ENCODE peak calls at places on chromosomes 3 and 15, in nine cellular contexts. One of them, this sample, is unnamed.

GRCh38 chr15:79370716-79371115 is 59.8 kb downstream of the TMED3 start:
- DNase-seq in iPS DF 19.7: no peak
- DNase-seq in activated T-helper 1 cell treated with Interleukin-2 at 50 U/mL for 16 hours: no peak
- DNase-seq in AML-193: no peak
- DNase-seq in effector memory CD4-positive, alpha-beta T cell: no peak
- DNase-seq in A549: no peak
- DNase-seq in LHCN-M2: peak; percentile 11
- DNase-seq in stimulated activated CD8-positive, alpha-beta memory T cell treated with anti-CD3 and anti-CD28 coated beads, Interleukin-12 subunit alpha, Interleukin-12 subunit beta, amount 100 ng/mL, for 4 hours: no peak
- DNase-seq in neural crest cell: no peak
- DNase-seq in this sample: peak; percentile 46

GRCh38 chr3:33064929-33065328 is 32.0 kb downstream of the GLB1 start:
- DNase-seq in neural crest cell: no peak
- DNase-seq in effector memory CD4-positive, alpha-beta T cell: no peak
- DNase-seq in activated T-helper 1 cell treated with Interleukin-2 at 50 U/mL for 16 hours: no peak
- DNase-seq in stimulated activated CD8-positive, alpha-beta memory T cell treated with anti-CD3 and anti-CD28 coated beads, Interleukin-12 subunit alpha, Interleukin-12 subunit beta, amount 100 ng/mL, for 4 hours: no peak
- DNase-seq in AML-193: no peak
- DNase-seq in A549: peak; percentile 10
- DNase-seq in iPS DF 19.7: no peak
- DNase-seq in LHCN-M2: no peak
- DNase-seq in this sample: no peak

GRCh38 chr15:31254431-31255175 is 72.0 kb upstream of the KLF13 start:
- DNase-seq in LHCN-M2: peak; percentile 82
- DNase-seq in iPS DF 19.7: no peak
- DNase-seq in neural crest cell: no peak
- DNase-seq in stimulated activated CD8-positive, alpha-beta memory T cell treated with anti-CD3 and anti-CD28 coated beads, Interleukin-12 subunit alpha, Interleukin-12 subunit beta, amount 100 ng/mL, for 4 hours: no peak
- DNase-seq in activated T-helper 1 cell treated with Interleukin-2 at 50 U/mL for 16 hours: no peak
- DNase-seq in AML-193: no peak
- DNase-seq in A549: no peak
- DNase-seq in effector memory CD4-positive, alpha-beta T cell: no peak
- DNase-seq in this sample: no peak

GRCh38 chr15:77295446-77295845 is 124.5 kb downstream of the PEAK1 start:
- DNase-seq in activated T-helper 1 cell treated with Interleukin-2 at 50 U/mL for 16 hours: no peak
- DNase-seq in neural crest cell: no peak
- DNase-seq in effector memory CD4-positive, alpha-beta T cell: no peak
- DNase-seq in AML-193: no peak
- DNase-seq in stimulated activated CD8-positive, alpha-beta memory T cell treated with anti-CD3 and anti-CD28 coated beads, Interleukin-12 subunit alpha, Interleukin-12 subunit beta, amount 100 ng/mL, for 4 hours: no peak
- DNase-seq in LHCN-M2: no peak
- DNase-seq in iPS DF 19.7: no peak
- DNase-seq in A549: no peak
- DNase-seq in this sample: no peak

GRCh38 chr3:136958931-136959330 is 1.1 kb downstream of the IL20RB start:
- DNase-seq in LHCN-M2: peak; percentile 31
- DNase-seq in activated T-helper 1 cell treated with Interleukin-2 at 50 U/mL for 16 hours: no peak
- DNase-seq in neural crest cell: no peak
- DNase-seq in iPS DF 19.7: no peak
- DNase-seq in effector memory CD4-positive, alpha-beta T cell: no peak
- DNase-seq in A549: no peak
- DNase-seq in stimulated activated CD8-positive, alpha-beta memory T cell treated with anti-CD3 and anti-CD28 coated beads, Interleukin-12 subunit alpha, Interleukin-12 subunit beta, amount 100 ng/mL, for 4 hours: no peak
- DNase-seq in AML-193: no peak
- DNase-seq in this sample: no peak

GRCh38 chr3:120093119-120093922 is 926 bp downstream of the GSK3B start:
- DNase-seq in AML-193: peak; percentile 57
- DNase-seq in effector memory CD4-positive, alpha-beta T cell: no peak
- DNase-seq in iPS DF 19.7: peak; percentile 60
- DNase-seq in A549: peak; percentile 93
- DNase-seq in neural crest cell: no peak
- DNase-seq in LHCN-M2: peak; percentile 84
- DNase-seq in activated T-helper 1 cell treated with Interleukin-2 at 50 U/mL for 16 hours: no peak
- DNase-seq in stimulated activated CD8-positive, alpha-beta memory T cell treated with anti-CD3 and anti-CD28 coated beads, Interleukin-12 subunit alpha, Interleukin-12 subunit beta, amount 100 ng/mL, for 4 hours: no peak
- DNase-seq in this sample: peak; percentile 72

GRCh38 chr3:119297169-119297568 is 3.0 kb downstream of the ARHGAP31 start:
- DNase-seq in activated T-helper 1 cell treated with Interleukin-2 at 50 U/mL for 16 hours: no peak
- DNase-seq in LHCN-M2: no peak
- DNase-seq in stimulated activated CD8-positive, alpha-beta memory T cell treated with anti-CD3 and anti-CD28 coated beads, Interleukin-12 subunit alpha, Interleukin-12 subunit beta, amount 100 ng/mL, for 4 hours: no peak
- DNase-seq in A549: no peak
- DNase-seq in AML-193: no peak
- DNase-seq in neural crest cell: no peak
- DNase-seq in effector memory CD4-positive, alpha-beta T cell: no peak
- DNase-seq in iPS DF 19.7: no peak
- DNase-seq in this sample: no peak

GRCh38 chr3:11835028-11835639 is 11.6 kb downstream of the TAMM41 start:
- DNase-seq in neural crest cell: no peak
- DNase-seq in LHCN-M2: peak; percentile 18
- DNase-seq in A549: peak; percentile 30
- DNase-seq in iPS DF 19.7: no peak
- DNase-seq in stimulated activated CD8-positive, alpha-beta memory T cell treated with anti-CD3 and anti-CD28 coated beads, Interleukin-12 subunit alpha, Interleukin-12 subunit beta, amount 100 ng/mL, for 4 hours: no peak
- DNase-seq in activated T-helper 1 cell treated with Interleukin-2 at 50 U/mL for 16 hours: no peak
- DNase-seq in AML-193: peak; percentile 38
- DNase-seq in effector memory CD4-positive, alpha-beta T cell: no peak
- DNase-seq in this sample: no peak

GRCh38 chr3:190120161-190121060 is at the start of gene P3H2:
- DNase-seq in A549: peak; percentile 90
- DNase-seq in effector memory CD4-positive, alpha-beta T cell: no peak
- DNase-seq in stimulated activated CD8-positive, alpha-beta memory T cell treated with anti-CD3 and anti-CD28 coated beads, Interleukin-12 subunit alpha, Interleukin-12 subunit beta, amount 100 ng/mL, for 4 hours: no peak
- DNase-seq in activated T-helper 1 cell treated with Interleukin-2 at 50 U/mL for 16 hours: no peak
- DNase-seq in AML-193: no peak
- DNase-seq in neural crest cell: peak; percentile 68
- DNase-seq in iPS DF 19.7: peak; percentile 61
- DNase-seq in LHCN-M2: peak; percentile 89
- DNase-seq in this sample: peak; percentile 42

GRCh38 chr15:62391565-62392262 is 226.6 kb upstream of the C2CD4B start:
- DNase-seq in A549: peak; percentile 59
- DNase-seq in LHCN-M2: peak; percentile 62
- DNase-seq in stimulated activated CD8-positive, alpha-beta memory T cell treated with anti-CD3 and anti-CD28 coated beads, Interleukin-12 subunit alpha, Interleukin-12 subunit beta, amount 100 ng/mL, for 4 hours: no peak
- DNase-seq in AML-193: no peak
- DNase-seq in iPS DF 19.7: no peak
- DNase-seq in activated T-helper 1 cell treated with Interleukin-2 at 50 U/mL for 16 hours: peak; percentile 1
- DNase-seq in effector memory CD4-positive, alpha-beta T cell: no peak
- DNase-seq in neural crest cell: peak; percentile 38
- DNase-seq in this sample: no peak

GRCh38 chr3:184315506-184315867 is 1.1 kb downstream of the EIF4G1 start:
- DNase-seq in effector memory CD4-positive, alpha-beta T cell: no peak
- DNase-seq in LHCN-M2: no peak
- DNase-seq in iPS DF 19.7: no peak
- DNase-seq in activated T-helper 1 cell treated with Interleukin-2 at 50 U/mL for 16 hours: no peak
- DNase-seq in stimulated activated CD8-positive, alpha-beta memory T cell treated with anti-CD3 and anti-CD28 coated beads, Interleukin-12 subunit alpha, Interleukin-12 subunit beta, amount 100 ng/mL, for 4 hours: no peak
- DNase-seq in A549: no peak
- DNase-seq in neural crest cell: no peak
- DNase-seq in AML-193: peak; percentile 19
- DNase-seq in this sample: no peak

GRCh38 chr3:9715127-9715526 is 11.5 kb downstream of the CPNE9 start:
- DNase-seq in stimulated activated CD8-positive, alpha-beta memory T cell treated with anti-CD3 and anti-CD28 coated beads, Interleukin-12 subunit alpha, Interleukin-12 subunit beta, amount 100 ng/mL, for 4 hours: no peak
- DNase-seq in activated T-helper 1 cell treated with Interleukin-2 at 50 U/mL for 16 hours: no peak
- DNase-seq in A549: no peak
- DNase-seq in neural crest cell: no peak
- DNase-seq in iPS DF 19.7: no peak
- DNase-seq in AML-193: no peak
- DNase-seq in effector memory CD4-positive, alpha-beta T cell: no peak
- DNase-seq in LHCN-M2: no peak
- DNase-seq in this sample: peak; percentile 41

GRCh38 chr15:50810128-50810527 is 44.6 kb upstream of the SPPL2A start:
- DNase-seq in AML-193: no peak
- DNase-seq in neural crest cell: no peak
- DNase-seq in iPS DF 19.7: no peak
- DNase-seq in activated T-helper 1 cell treated with Interleukin-2 at 50 U/mL for 16 hours: no peak
- DNase-seq in stimulated activated CD8-positive, alpha-beta memory T cell treated with anti-CD3 and anti-CD28 coated beads, Interleukin-12 subunit alpha, Interleukin-12 subunit beta, amount 100 ng/mL, for 4 hours: no peak
- DNase-seq in LHCN-M2: no peak
- DNase-seq in A549: no peak
- DNase-seq in effector memory CD4-positive, alpha-beta T cell: no peak
- DNase-seq in this sample: no peak